ENCODE peak calls at places on chromosomes 4 and X, in eight cellular contexts. M is mucosa of descending colon; F is HFF-Myc; P is GDM1; R is NCI-H510A; G is NCI-H2081; C is iris pigment epithelial cell; Y is CD8-positive, alpha-beta T cell. T is an unnamed sample.

GRCh38 chr4:23827971-23828680 is 61.7 kb downstream of the PPARGC1A start:
- DNase-seq in M (no peak), F (no peak), P (no peak), R (no peak), G (no peak), C (peak; percentile 1), Y (no peak), T (no peak)

GRCh38 chrX:68365356-68365755 is 67.9 kb downstream of the OPHN1 start:
- DNase-seq in M (no peak), F (no peak), P (no peak), R (no peak), G (no peak), C (no peak), Y (no peak), T (no peak)

GRCh38 chr4:124640037-124640730 is 72.3 kb downstream of the ANKRD50 start:
- DNase-seq in M (no peak), F (peak; percentile 77), P (no peak), R (no peak), G (no peak), C (peak; percentile 81), Y (no peak), T (no peak)

GRCh38 chr4:25441519-25442117 is 64.6 kb downstream of the ANAPC4 start:
- DNase-seq in M (no peak), F (no peak), P (no peak), R (peak; percentile 51), G (peak; percentile 82), C (peak; percentile 73), Y (no peak), T (peak; percentile 31)

GRCh38 chrX:139932901-139933796 is at the start of gene ATP11C:
- DNase-seq in M (peak; percentile 89), F (peak; percentile 38), P (peak; percentile 77), R (peak; percentile 64), G (peak; percentile 64), C (peak; percentile 82), Y (peak; percentile 69), T (peak; percentile 47)

GRCh38 chrX:10574663-10575062 is 45.7 kb downstream of the MID1 start:
- DNase-seq in M (no peak), F (no peak), P (no peak), R (no peak), G (no peak), C (peak; percentile 31), Y (no peak), T (no peak)

GRCh38 chr4:107780665-107781064 is 44.1 kb upstream of the SGMS2 start:
- DNase-seq in M (no peak), F (no peak), P (no peak), R (no peak), G (peak; percentile 35), C (peak; percentile 8), Y (no peak), T (no peak)

GRCh38 chrX:34810364-34810763 is 132.2 kb upstream of the FAM47B start:
- DNase-seq in M (no peak), F (peak; percentile 2), P (no peak), R (no peak), G (no peak), C (peak; percentile 55), Y (no peak), T (no peak)

GRCh38 chr4:59936566-59936965 is 1263.6 kb upstream of the ADGRL3 start:
- DNase-seq in M (no peak), F (no peak), P (no peak), R (no peak), G (peak; percentile 96), C (no peak), Y (no peak), T (peak; percentile 35)

GRCh38 chrX:3788494-3789233 is 75.2 kb upstream of the PRKX start:
- DNase-seq in M (no peak), F (no peak), P (no peak), R (no peak), G (no peak), C (no peak), Y (no peak), T (no peak)

GRCh38 chr4:122576261-122577188 is 44.3 kb downstream of the IL21 start:
- DNase-seq in M (no peak), F (no peak), P (no peak), R (no peak), G (peak; percentile 46), C (peak; percentile 56), Y (no peak), T (peak; percentile 25)

GRCh38 chr4:167308876-167309275 is 74.6 kb upstream of the SPOCK3 start:
- DNase-seq in M (no peak), F (no peak), P (no peak), R (no peak), G (no peak), C (no peak), Y (no peak), T (no peak)

GRCh38 chrX:44343412-44343942 is at the start of gene EFHC2:
- DNase-seq in M (peak; percentile 55), F (no peak), P (peak; percentile 67), R (no peak), G (no peak), C (peak; percentile 4), Y (peak; percentile 26), T (no peak)

GRCh38 chrX:41026326-41027136 is 58.7 kb upstream of the USP9X start:
- DNase-seq in M (no peak), F (no peak), P (no peak), R (no peak), G (no peak), C (no peak), Y (no peak), T (no peak)

GRCh38 chr4:37082912-37083311 is 161.6 kb upstream of the NWD2 start:
- DNase-seq in M (no peak), F (no peak), P (no peak), R (no peak), G (no peak), C (no peak), Y (no peak), T (no peak)

GRCh38 chrX:119004920-119005524 is 30.6 kb downstream of the LONRF3 start:
- DNase-seq in M (no peak), F (peak; percentile 2), P (peak; percentile 28), R (no peak), G (peak; percentile 72), C (peak; percentile 41), Y (peak; percentile 20), T (no peak)

GRCh38 chrX:32572644-32573043 is 638.7 kb downstream of the DMD start:
- DNase-seq in M (no peak), F (no peak), P (no peak), R (no peak), G (no peak), C (peak; percentile 48), Y (no peak), T (no peak)

GRCh38 chrX:103061486-103061885 is 2.5 kb downstream of the BEX1 start:
- DNase-seq in M (no peak), F (no peak), P (no peak), R (no peak), G (no peak), C (no peak), Y (no peak), T (no peak)

GRCh38 chrX:39372126-39372525 is 570.9 kb downstream of the MID1IP1 start:
- DNase-seq in M (no peak), F (no peak), P (no peak), R (no peak), G (no peak), C (no peak), Y (no peak), T (no peak)

GRCh38 chrX:122945328-122945727 is 238.8 kb upstream of the GRIA3 start:
- DNase-seq in M (no peak), F (no peak), P (no peak), R (no peak), G (no peak), C (no peak), Y (no peak), T (no peak)

GRCh38 chr4:156169011-156169410 is 215.3 kb upstream of the CTSO start:
- DNase-seq in M (no peak), F (peak; percentile 56), P (no peak), R (no peak), G (peak; percentile 68), C (peak; percentile 91), Y (no peak), T (no peak)

GRCh38 chr4:88661724-88662123 is 35.9 kb downstream of the NAP1L5 start:
- DNase-seq in M (no peak), F (peak; percentile 41), P (no peak), R (no peak), G (no peak), C (peak; percentile 83), Y (no peak), T (no peak)

GRCh38 chrX:134999469-134999868 is 8.7 kb downstream of the SMIM10 start:
- DNase-seq in M (no peak), F (no peak), P (peak; percentile 2), R (no peak), G (peak; percentile 38), C (peak; percentile 62), Y (no peak), T (no peak)

GRCh38 chr4:88757776-88758175 is 60.1 kb upstream of the NAP1L5 start:
- DNase-seq in M (no peak), F (no peak), P (no peak), R (no peak), G (no peak), C (no peak), Y (no peak), T (no peak)

GRCh38 chr4:73080789-73081188 is 11.3 kb upstream of the COX18 start:
- DNase-seq in M (no peak), F (no peak), P (no peak), R (no peak), G (no peak), C (peak; percentile 25), Y (no peak), T (no peak)

GRCh38 chr4:185573651-185574199 is 38.4 kb upstream of the PDLIM3 start:
- DNase-seq in M (no peak), F (peak; percentile 84), P (no peak), R (peak; percentile 62), G (no peak), C (peak; percentile 93), Y (no peak), T (peak; percentile 52)

GRCh38 chr4:15585331-15585730 is 69.8 kb downstream of the FBXL5 start:
- DNase-seq in M (no peak), F (no peak), P (no peak), R (no peak), G (no peak), C (no peak), Y (no peak), T (no peak)

GRCh38 chrX:113548308-113549015 is 707.8 kb upstream of the AMOT start:
- DNase-seq in M (no peak), F (no peak), P (no peak), R (no peak), G (peak; percentile 34), C (no peak), Y (no peak), T (no peak)

GRCh38 chr4:183435803-183436202 is 8.6 kb upstream of the CDKN2AIP start:
- DNase-seq in M (no peak), F (no peak), P (no peak), R (no peak), G (no peak), C (no peak), Y (no peak), T (no peak)

GRCh38 chrX:108165349-108166111 is 74.0 kb downstream of the ATG4A start:
- DNase-seq in M (no peak), F (peak; percentile 27), P (no peak), R (peak; percentile 0), G (peak; percentile 74), C (peak; percentile 57), Y (no peak), T (no peak)

T was measured in LNCaP clone FGC.